ENCODE peak calls at places on chromosomes 16 and 17, in five cellular contexts. V is IMR-90, G is mesendoderm, F is H1, S is neuronal stem cell. R is an unnamed sample.

GRCh38 chr16:21603920-21604319 is 4.5 kb downstream of the METTL9 start:
- DNase-seq in V (peak), F (no peak), S (no peak), G (no peak), R (no peak)

GRCh38 chr16:57374067-57374534 is 1.8 kb downstream of the CX3CL1 start:
- DNase-seq in S (no peak), G (no peak), V (peak), F (no peak), R (no peak)

GRCh38 chr16:4873091-4873490 is 25.8 kb downstream of the UBN1 start:
- DNase-seq in V (no peak), F (no peak), G (no peak), S (no peak), R (no peak)

GRCh38 chr17:51128089-51128488 is 7.4 kb upstream of the SPAG9 start:
- DNase-seq in F (no peak), G (peak), V (no peak), S (no peak), R (peak)

GRCh38 chr16:4945560-4946502 is 8.9 kb upstream of the PPL start:
- DNase-seq in S (no peak), V (no peak), F (no peak), G (no peak), R (peak)

GRCh38 chr16:68776821-68777485 is 39.9 kb downstream of the CDH1 start:
- DNase-seq in F (no peak), V (no peak), S (no peak), G (no peak), R (no peak)

GRCh38 chr17:34168989-34169388 is 86.1 kb upstream of the CCL2 start:
- DNase-seq in S (no peak), G (no peak), F (no peak), V (peak), R (no peak)

GRCh38 chr17:27526603-27527002 is 70.4 kb downstream of the KSR1 start:
- DNase-seq in F (no peak), G (peak), V (peak), S (no peak), R (no peak)

GRCh38 chr17:27352481-27353460 is 58.9 kb downstream of the WSB1 start:
- DNase-seq in S (no peak), F (no peak), V (peak), G (peak), R (peak)

GRCh38 chr16:14364386-14365199 is 265.5 kb downstream of the PARN start:
- DNase-seq in V (peak), F (no peak), S (no peak), G (no peak), R (peak)

GRCh38 chr17:27578718-27579085 is 52.3 kb upstream of the LGALS9 start:
- DNase-seq in F (no peak), V (peak), G (peak), S (no peak), R (no peak)

GRCh38 chr16:57480127-57480753 is 6.1 kb downstream of the DOK4 start:
- DNase-seq in V (peak), F (no peak), G (no peak), S (no peak), R (peak)

GRCh38 chr17:81867123-81867951 is 3.8 kb downstream of the ARHGDIA start:
- DNase-seq in V (peak), F (no peak), S (no peak), G (peak), R (no peak)

GRCh38 chr16:72404299-72404698 is 232.3 kb upstream of the PMFBP1 start:
- DNase-seq in S (no peak), V (peak), F (no peak), G (no peak), R (no peak)

GRCh38 chr16:31201511-31202401 is 804 bp downstream of the PYCARD start:
- DNase-seq in V (no peak), F (no peak), G (peak), S (no peak), R (peak)

GRCh38 chr16:83669456-83669855 is 138.3 kb upstream of the HSBP1 start:
- DNase-seq in F (no peak), S (no peak), G (no peak), V (no peak), R (no peak)

GRCh38 chr17:73031472-73031871 is 61.0 kb downstream of the SLC39A11 start:
- DNase-seq in S (no peak), V (no peak), G (no peak), F (no peak), R (no peak)

GRCh38 chr17:30093463-30094147 is 23.0 kb upstream of the NSRP1 start:
- DNase-seq in G (peak), V (peak), S (peak), F (no peak), R (peak)

GRCh38 chr16:508884-509736 is 18.4 kb upstream of the CAPN15 start:
- DNase-seq in G (no peak), S (no peak), V (peak), F (no peak), R (no peak)

GRCh38 chr16:2194852-2195315 is 1.5 kb downstream of the CASKIN1 start:
- DNase-seq in G (peak), S (no peak), V (peak), F (no peak), R (peak)

GRCh38 chr16:31472559-31473203 is 729 bp downstream of the TGFB1I1 start:
- DNase-seq in F (no peak), V (peak), S (no peak), G (peak), R (peak)

GRCh38 chr16:84650062-84650991 is 2.0 kb downstream of the KLHL36 start:
- DNase-seq in S (no peak), V (peak), G (no peak), F (no peak), R (peak)

GRCh38 chr16:75402821-75403475 is 30.4 kb downstream of the CFDP1 start:
- DNase-seq in V (peak), G (peak), F (no peak), S (no peak), R (peak)

GRCh38 chr17:17648762-17649161 is 32.5 kb upstream of the RAI1 start:
- DNase-seq in V (no peak), G (no peak), F (no peak), S (no peak), R (no peak)

GRCh38 chr16:63289834-63290460 is 1253.7 kb upstream of the CDH8 start:
- DNase-seq in F (peak), G (peak), S (peak), V (no peak), R (peak)

GRCh38 chr17:29390856-29391631 is 881 bp downstream of the TAOK1 start:
- DNase-seq in S (no peak), V (peak), F (no peak), G (peak), R (no peak)

GRCh38 chr16:23858496-23859062 is 22.8 kb downstream of the PRKCB start:
- DNase-seq in F (no peak), G (no peak), S (no peak), V (no peak), R (peak)

GRCh38 chr17:73492802-73493139 is 151.5 kb downstream of the SDK2 start:
- DNase-seq in S (no peak), V (no peak), F (no peak), G (peak), R (no peak)

GRCh38 chr17:27247071-27247957 is 46.6 kb upstream of the WSB1 start:
- DNase-seq in G (peak), F (no peak), V (peak), S (no peak), R (no peak)

GRCh38 chr17:69779378-69780214 is 295.4 kb upstream of the KCNJ16 start:
- DNase-seq in S (no peak), G (no peak), F (no peak), V (peak), R (no peak)

GRCh38 chr17:1532836-1533602 is 16.6 kb upstream of the INPP5K start:
- DNase-seq in F (peak), V (no peak), S (no peak), G (peak), R (no peak)

GRCh38 chr17:58270476-58271290 is 10.1 kb downstream of the MPO start:
- DNase-seq in F (no peak), V (no peak), S (no peak), G (peak), R (no peak)

GRCh38 chr17:5870231-5870953 is 199.8 kb upstream of the WSCD1 start:
- DNase-seq in S (no peak), V (no peak), G (no peak), F (no peak), R (no peak)

DNA sequence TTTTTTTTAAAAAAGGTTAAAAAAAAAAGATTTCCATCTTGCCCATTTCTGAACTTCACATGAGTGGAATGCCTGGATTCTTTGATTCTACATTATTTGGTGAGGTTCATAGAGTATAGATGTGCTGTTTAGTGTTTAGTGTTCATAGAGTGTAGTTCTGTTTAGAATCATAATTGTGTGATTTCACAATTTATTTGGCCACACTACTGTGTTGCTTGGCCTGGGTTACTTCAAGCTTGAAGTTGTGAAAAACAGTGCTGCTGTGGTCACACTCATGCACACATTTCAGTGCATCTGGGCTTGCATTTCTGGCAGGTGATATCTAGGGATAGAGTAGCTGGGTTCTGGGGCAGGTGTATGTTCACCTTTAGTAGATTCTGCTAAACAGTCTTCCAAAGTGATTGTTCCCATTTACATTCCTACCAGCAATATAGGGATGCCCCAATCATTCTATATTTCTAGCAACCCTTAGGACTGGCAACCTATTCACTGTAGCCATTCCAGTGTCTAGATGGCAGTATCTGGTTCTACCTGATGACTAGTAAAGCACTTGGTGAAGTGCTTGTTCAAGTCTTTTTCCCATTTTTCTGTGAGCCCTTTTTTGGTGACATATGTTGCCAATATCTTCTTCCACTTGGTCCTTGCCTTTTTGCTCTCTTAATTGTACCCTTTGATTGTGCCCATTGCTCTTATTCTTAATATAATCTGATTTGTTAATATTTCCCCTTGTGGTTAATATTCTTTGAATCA is 50.6 kb upstream of the RBFOX3 start:
- DNase-seq in G (no peak), S (no peak), F (no peak), V (no peak), R (no peak)
- H3K18ac ChIP-seq in G (no peak), S (no peak), F (no peak), V (no peak), R (no peak)

GRCh38 chr16:89191033-89191900 is 9.1 kb downstream of the SLC22A31 start:
- DNase-seq in F (no peak), V (no peak), G (no peak), S (no peak), R (no peak)

GRCh38 chr16:89193576-89194293 is 6.6 kb downstream of the SLC22A31 start:
- DNase-seq in S (no peak), G (no peak), F (no peak), V (no peak), R (no peak)

GRCh38 chr16:89193021-89193575 is 7.2 kb downstream of the SLC22A31 start:
- DNase-seq in G (peak), F (peak), V (peak), S (no peak), R (no peak)

GRCh38 chr16:89190150-89190958 is 10.0 kb downstream of the SLC22A31 start:
- DNase-seq in V (no peak), S (no peak), F (no peak), G (no peak), R (no peak)

DNA sequence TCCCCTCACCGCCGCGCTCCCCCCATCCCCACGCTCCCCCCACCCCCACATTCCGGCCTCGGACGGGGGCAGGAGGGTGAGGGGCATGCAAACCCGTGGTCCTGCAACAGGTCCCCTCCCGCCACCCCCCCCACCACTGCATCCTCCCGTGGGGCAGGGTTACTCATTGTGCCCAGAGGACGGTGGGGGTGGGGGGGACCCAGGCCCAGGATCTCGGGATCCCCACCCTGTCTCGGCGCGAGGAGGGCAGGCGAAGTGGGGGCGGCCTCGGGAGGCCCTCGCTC is 8.5 kb downstream of the SLC22A31 start:
- DNase-seq in F (no peak), G (no peak), V (no peak), S (no peak), R (no peak)
- H3K18ac ChIP-seq in F (no peak), G (no peak), V (no peak), S (peak), R (no peak)

DNA sequence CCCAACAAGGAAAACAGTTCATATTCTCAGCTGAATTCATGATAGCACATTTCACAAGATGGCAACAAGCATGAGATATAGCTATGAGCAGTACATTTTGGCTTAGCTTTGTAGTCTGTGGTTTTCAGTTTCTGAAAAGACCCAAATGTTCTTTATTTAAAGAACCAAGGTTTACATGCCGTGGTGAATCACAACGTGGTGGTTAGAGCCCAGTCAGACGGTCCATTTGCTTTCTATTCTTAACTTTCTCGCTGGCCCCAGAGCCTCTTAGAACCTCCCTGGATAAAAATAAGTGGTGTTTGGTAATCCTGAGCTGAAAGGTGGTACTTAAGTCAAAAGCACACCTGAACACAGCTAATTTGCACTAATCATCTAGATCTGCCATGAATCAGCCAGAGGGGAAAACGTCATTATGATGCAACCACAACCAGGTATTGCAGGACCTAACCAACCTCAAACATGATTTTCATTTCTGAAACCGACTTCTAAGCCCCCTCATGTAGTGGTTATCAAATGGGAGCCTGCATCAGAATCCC is 18.6 kb upstream of the HAPSTR1 start:
- DNase-seq in G (peak), S (no peak), F (no peak), V (peak), R (peak)
- H3K18ac ChIP-seq in G (no peak), S (no peak), F (no peak), V (peak), R (no peak)

GRCh38 chr17:79845601-79845949 is 6.3 kb upstream of the CBX4 start:
- DNase-seq in S (no peak), G (no peak), V (no peak), F (no peak), R (peak)
- H3K18ac ChIP-seq in S (no peak), G (no peak), V (no peak), F (peak), R (no peak)

DNA sequence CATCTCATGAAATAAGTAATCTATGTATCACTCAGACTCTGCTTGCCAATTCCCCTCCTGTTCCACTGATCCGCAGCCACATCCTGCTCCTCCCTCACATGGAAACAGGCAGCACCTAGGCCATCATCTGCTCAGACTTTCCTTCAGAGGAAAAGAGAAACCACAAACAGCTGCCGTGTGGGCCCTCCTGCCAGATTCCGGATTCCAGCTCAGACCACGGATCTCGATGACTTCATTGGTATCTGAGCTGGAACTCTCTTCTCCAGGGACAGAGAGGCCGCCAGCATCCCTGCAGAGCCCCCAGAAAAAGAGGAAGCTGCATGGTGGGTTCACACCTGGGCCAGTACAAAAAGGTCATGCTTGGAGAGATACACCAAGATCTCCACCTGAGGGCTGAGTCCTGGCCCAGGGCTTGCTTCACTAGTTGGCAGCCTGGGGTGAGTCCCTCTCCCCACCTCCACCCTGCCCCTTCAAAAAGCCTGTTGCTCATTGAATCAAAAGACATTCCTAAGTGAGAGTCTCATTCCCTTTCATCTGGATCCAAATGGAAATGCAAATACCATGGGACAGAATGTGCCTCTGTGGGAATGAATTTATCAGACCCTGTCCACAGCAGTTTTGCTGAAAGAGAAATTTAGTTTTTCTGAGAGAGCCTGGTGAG is 47.2 kb downstream of the HOXB1 start:
- DNase-seq in S (no peak), F (no peak), G (peak), V (peak), R (peak)
- H3K18ac ChIP-seq in S (no peak), F (peak), G (no peak), V (peak), R (no peak)

DNA sequence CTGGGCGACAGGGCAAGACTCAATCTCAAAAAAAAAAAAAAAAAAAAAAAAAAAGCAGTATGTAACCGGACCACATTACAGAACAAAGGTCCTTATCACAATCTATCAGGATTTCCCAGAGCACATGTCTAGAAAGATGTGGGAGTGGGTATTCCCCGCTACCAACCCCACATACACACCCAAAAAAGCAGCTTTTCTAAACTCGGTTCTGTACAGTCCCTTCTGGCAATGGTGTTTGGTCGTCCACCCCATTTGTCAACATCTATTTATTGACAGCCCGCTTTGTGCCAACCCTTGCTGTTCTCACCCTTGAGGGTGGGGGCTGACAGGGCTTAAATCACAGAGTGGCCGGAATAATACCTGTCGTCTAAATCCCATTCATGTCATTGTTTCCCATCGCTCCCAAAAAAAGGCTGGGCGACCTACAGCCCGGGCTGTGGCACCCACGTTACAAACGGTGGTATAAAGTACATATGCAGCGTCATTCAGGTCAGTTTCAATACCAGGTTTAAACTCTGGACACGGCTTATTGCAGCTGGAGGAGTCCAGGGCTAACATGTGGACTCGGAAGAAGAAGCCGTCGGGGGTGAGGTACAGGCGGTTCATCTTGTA is 3.6 kb downstream of the C17orf58 start:
- DNase-seq in F (no peak), V (no peak), G (no peak), S (peak), R (no peak)
- H3K18ac ChIP-seq in F (peak), V (peak), G (peak), S (peak), R (no peak)

DNA sequence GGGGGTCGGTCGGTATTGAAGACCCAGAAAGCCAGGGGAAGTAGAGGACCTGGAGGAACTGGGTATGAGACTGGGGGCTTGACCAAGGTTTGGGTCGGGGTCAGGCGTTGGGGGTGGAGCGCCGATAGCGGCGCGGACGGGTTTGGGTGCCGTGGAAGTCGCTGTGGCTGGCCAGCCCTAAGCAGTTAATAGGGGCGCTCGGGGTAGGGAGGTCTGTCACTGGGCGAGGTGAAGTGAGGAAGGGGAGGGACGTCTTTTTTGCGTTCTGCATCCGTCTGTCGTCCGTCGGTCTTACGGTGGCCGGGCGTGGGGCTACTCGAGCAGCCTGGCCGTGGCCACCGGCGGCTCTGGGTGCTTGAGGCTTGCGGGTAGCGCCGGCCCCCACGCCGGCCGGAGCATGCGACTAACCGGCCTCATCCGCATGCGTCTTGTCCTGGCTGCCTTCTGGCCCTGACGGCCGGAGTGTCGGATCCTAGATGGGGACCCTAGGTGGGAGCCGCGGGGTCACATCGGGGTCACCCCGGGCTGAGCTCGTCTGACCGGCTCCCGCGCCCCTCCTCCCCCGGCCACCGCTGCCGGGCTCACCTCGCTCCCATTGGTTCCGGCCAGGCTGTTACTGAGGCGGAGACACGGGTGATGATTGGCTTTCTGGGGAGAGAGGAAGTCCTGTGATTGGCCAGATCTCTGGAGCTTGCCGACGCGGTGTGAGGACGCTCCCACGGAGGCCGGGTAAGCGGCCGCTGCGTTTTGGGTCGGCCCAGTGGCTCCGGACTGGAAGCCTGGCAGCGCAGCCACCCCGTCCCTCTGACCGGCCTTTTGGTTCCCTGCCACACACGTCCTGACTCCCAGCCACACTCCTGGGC is 10.3 kb upstream of the TMEM88 start:
- DNase-seq in V (peak), S (peak), G (peak), F (no peak), R (peak)
- H3K18ac ChIP-seq in V (no peak), S (peak), G (peak), F (no peak), R (peak)

GRCh38 chr17:76121932-76122383 is 18.4 kb upstream of the EXOC7 start:
- DNase-seq in G (peak), S (no peak), V (no peak), F (no peak), R (no peak)
- H3K18ac ChIP-seq in G (peak), S (peak), V (no peak), F (peak), R (peak)

R was measured in trophoblast cell.